ENCODE peak calls at places on chromosomes 11 and 22, in eight cellular contexts. Y, R, E, J, G, L, I and B are unnamed samples.

GRCh38 chr11:34915136-34916013 is 804 bp downstream of the APIP start:
- DNase-seq in L (no peak), G (peak; percentile 13), I (peak; percentile 23), R (no peak), Y (peak; percentile 40), E (no peak), J (no peak), B (peak; percentile 55)

GRCh38 chr11:117480221-117480620 is 152.6 kb downstream of the CEP164 start:
- DNase-seq in L (no peak), E (no peak), J (no peak), Y (no peak), I (no peak), R (no peak), G (no peak), B (no peak)

GRCh38 chr11:103582351-103582909 is 454.0 kb upstream of the DDI1 start:
- DNase-seq in J (no peak), R (no peak), Y (peak; percentile 39), E (no peak), G (no peak), I (no peak), L (no peak), B (no peak)

GRCh38 chr11:105392546-105392945 is 217.3 kb upstream of the GRIA4 start:
- DNase-seq in R (no peak), I (no peak), E (no peak), Y (peak; percentile 34), J (no peak), L (no peak), G (no peak), B (no peak)

GRCh38 chr11:111435046-111435698 is 56.1 kb upstream of the POU2AF1 start:
- DNase-seq in Y (no peak), G (no peak), R (no peak), E (no peak), I (no peak), L (no peak), J (no peak), B (no peak)

GRCh38 chr22:43183496-43184263 is 3.3 kb downstream of the TTLL12 start:
- DNase-seq in G (peak; percentile 85), L (no peak), J (no peak), Y (peak; percentile 64), I (no peak), R (no peak), E (no peak), B (no peak)

GRCh38 chr11:76782526-76783293 is 446 bp upstream of the TSKU start:
- DNase-seq in J (peak; percentile 79), I (peak; percentile 80), E (peak; percentile 82), R (no peak), L (peak; percentile 78), Y (peak; percentile 98), G (peak; percentile 92), B (peak; percentile 92)

GRCh38 chr22:39345231-39345630 is 4.6 kb upstream of the SYNGR1 start:
- DNase-seq in G (no peak), R (no peak), I (no peak), L (no peak), Y (no peak), J (no peak), E (no peak), B (no peak)

GRCh38 chr11:63767415-63768231 is 952 bp downstream of the ZFTA start:
- DNase-seq in E (no peak), I (peak; percentile 34), J (peak; percentile 38), L (no peak), G (peak; percentile 65), R (no peak), Y (peak; percentile 74), B (peak; percentile 87)

GRCh38 chr11:44726278-44727113 is at the start of gene TSPAN18:
- DNase-seq in E (no peak), I (no peak), J (no peak), R (peak; percentile 13), L (no peak), G (peak; percentile 49), Y (no peak), B (no peak)

GRCh38 chr11:46360878-46361277 is 13.6 kb downstream of the DGKZ start:
- DNase-seq in E (no peak), J (no peak), R (no peak), Y (no peak), I (no peak), G (no peak), L (no peak), B (no peak)

GRCh38 chr11:46359936-46360335 is 12.7 kb downstream of the DGKZ start:
- DNase-seq in E (no peak), J (no peak), Y (peak; percentile 44), G (no peak), I (no peak), R (no peak), L (no peak), B (no peak)

GRCh38 chr11:46353706-46354105 is 6.4 kb downstream of the DGKZ start:
- DNase-seq in I (no peak), L (no peak), R (no peak), G (no peak), Y (peak; percentile 50), E (no peak), J (no peak), B (no peak)

GRCh38 chr11:46356911-46357482 is 9.7 kb downstream of the DGKZ start:
- DNase-seq in G (no peak), R (no peak), E (no peak), I (no peak), J (no peak), L (no peak), Y (peak; percentile 85), B (no peak)

GRCh38 chr11:46357483-46357936 is 10.2 kb downstream of the DGKZ start:
- DNase-seq in I (no peak), Y (no peak), G (no peak), E (peak; percentile 86), R (no peak), L (peak; percentile 77), J (no peak), B (no peak)
- H3K27ac ChIP-seq in I (peak overlapping the region; percentile 25), Y (no peak overlapping the region), G (peak overlapping the region; percentile 53), E (peak overlapping the region; percentile 26), R (no peak overlapping the region), L (peak overlapping the region; percentile 79), J (no peak overlapping the region), B (no peak overlapping the region)

GRCh38 chr11:7578276-7578955 is 64.6 kb downstream of the PPFIBP2 start:
- DNase-seq in R (no peak), J (no peak), I (no peak), L (no peak), Y (no peak), G (no peak), E (no peak), B (no peak)

GRCh38 chr11:7575841-7576451 is 62.1 kb downstream of the PPFIBP2 start:
- DNase-seq in G (no peak), Y (no peak), I (peak; percentile 68), L (peak; percentile 55), J (no peak), E (peak; percentile 74), R (no peak), B (peak; percentile 70)

GRCh38 chr11:7576671-7577225 is 62.9 kb downstream of the PPFIBP2 start:
- DNase-seq in Y (peak; percentile 47), I (no peak), G (no peak), L (no peak), R (no peak), E (no peak), J (no peak), B (peak; percentile 40)

GRCh38 chr11:7577883-7578242 is 64.1 kb downstream of the PPFIBP2 start:
- DNase-seq in J (no peak), Y (peak; percentile 49), E (no peak), I (no peak), G (no peak), L (peak; percentile 41), R (no peak), B (no peak)

DNA sequence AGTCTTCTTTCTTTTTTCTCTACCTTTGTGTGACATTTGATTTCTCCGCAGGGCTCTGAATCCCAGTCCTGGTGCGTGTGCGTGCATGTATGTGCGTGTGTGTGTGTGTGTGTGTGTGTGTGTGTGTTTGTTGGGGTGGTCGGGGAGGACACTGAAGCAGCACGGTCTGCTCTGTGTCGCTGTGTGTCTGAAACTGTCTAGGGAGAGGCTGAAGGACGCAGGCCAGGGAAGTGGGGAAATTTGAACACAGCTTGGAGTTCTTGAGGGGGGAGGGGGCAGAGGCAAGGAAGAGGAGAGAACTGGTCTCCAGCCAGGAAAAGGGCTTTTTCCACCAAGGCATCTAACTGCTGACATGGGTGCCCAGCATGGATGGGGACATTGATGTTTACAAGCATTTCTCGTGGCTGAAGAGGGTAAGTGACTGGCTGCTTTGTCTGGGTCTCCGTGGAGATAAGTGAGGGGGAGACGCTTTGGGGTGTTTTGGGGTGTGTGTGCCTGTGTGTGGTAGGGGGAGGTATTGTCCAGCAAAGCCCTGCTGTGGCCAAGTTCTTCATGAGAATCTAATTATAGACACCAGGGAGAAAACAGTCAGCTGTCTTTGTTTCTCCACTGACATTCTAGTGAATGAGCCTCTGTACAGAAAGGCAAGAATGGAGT is 63.6 kb downstream of the PPFIBP2 start:
- DNase-seq in L (no peak), E (peak; percentile 39), J (no peak), Y (no peak), I (peak; percentile 87), G (no peak), R (no peak), B (peak; percentile 63)
- TF ChIP-seq POLR2A in L (no peak), E (no peak), J (no peak), Y (no peak), I (peak; percentile 45), G (no peak), R (no peak), B (no peak)

DNA sequence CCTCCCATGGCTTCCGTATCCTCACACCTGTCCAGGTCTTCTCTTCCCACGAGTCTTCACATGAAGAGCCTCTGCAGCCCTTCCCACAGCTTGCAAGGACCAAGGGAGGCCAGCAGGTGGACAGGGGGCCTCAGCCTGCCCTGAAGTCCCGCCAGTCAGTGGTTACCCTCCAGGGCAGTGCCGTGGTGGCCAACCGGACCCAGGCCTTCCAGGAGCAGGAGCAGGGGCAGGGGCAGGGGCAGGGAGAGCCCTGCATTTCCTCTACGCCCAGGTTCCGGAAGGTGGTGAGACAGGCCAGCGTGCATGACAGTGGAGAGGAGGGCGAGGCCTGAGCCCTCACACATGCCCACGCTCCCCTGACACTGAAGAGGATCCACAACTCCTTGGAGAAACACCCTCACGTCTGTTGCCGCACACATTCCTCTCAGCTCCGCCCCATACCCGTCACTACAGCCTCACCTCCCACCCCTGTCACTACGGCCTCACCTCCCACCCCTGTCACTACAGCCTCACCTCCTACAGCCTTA is 8.3 kb downstream of the SSH3 start:
- DNase-seq in Y (no peak), G (no peak), E (peak; percentile 23), L (peak; percentile 42), R (no peak), J (no peak), I (no peak), B (peak; percentile 11)
- H3K27ac ChIP-seq in Y (no peak overlapping the region), G (peak overlapping the region; percentile 67), E (peak overlapping the region; percentile 71), L (peak overlapping the region; percentile 91), R (no peak overlapping the region), J (no peak overlapping the region), I (no peak overlapping the region), B (no peak overlapping the region)

DNA sequence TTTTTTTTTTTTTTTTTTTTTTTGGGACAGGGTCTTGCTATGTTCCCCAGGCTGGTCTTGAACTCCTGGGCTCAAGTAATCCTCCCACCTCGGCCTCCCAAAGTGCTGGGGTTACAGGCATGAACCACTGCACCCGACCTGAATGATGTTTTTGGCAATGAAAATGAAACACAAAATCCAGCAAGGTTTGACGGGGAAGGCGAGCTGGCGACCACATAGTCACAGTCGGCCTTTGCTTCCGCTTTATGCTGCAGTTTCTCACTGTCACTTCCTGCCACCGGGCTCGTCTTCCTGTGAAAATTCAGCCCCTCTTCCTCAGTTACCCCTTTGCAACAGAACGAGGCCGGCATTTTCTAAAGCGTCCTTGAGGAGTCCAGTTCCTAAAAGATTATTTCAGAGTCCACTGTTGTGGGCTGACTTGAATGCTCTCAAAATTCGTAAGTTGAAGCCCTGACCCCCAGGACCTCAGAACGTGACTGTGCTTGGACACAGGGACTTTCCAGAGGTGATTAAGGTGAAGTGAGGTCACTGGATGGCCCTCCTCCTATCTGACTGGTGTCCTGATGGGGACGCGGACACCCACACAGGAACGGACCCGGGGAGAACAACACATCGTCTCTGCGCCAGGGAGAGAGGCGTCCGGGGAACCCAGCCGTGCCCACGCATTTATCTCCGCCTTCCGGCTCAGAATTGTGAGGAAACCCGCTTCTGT is 2.9 kb upstream of the BID start:
- DNase-seq in G (peak; percentile 55), J (no peak), L (no peak), R (peak; percentile 87), Y (no peak), I (no peak), E (peak; percentile 55), B (no peak)
- TF ChIP-seq POLR2A in G (peak; percentile 53), J (no peak), L (no peak), R (peak; percentile 89), Y (no peak), I (no peak), E (no peak), B (no peak)